ENCODE peak calls at places on chromosomes 11 and 22, in six cellular contexts. One of them, this sample, is unnamed.

GRCh38 chr11:60880635-60881282 is 13.4 kb downstream of the ZP1 start:
- DNase-seq in right atrium auricular region: no peak
- DNase-seq in neural progenitor cell: no peak
- DNase-seq in left ventricle myocardium inferior: no peak
- DNase-seq in fibroblast of lung: no peak
- DNase-seq in DND-41: no peak
- DNase-seq in this sample: no peak

GRCh38 chr11:104332110-104332509 is 168.2 kb upstream of the PDGFD start:
- DNase-seq in right atrium auricular region: no peak
- DNase-seq in neural progenitor cell: peak; percentile 74
- DNase-seq in left ventricle myocardium inferior: no peak
- DNase-seq in fibroblast of lung: no peak
- DNase-seq in DND-41: no peak
- DNase-seq in this sample: no peak

GRCh38 chr11:36240746-36241295 is 48.4 kb downstream of the COMMD9 start:
- DNase-seq in right atrium auricular region: no peak
- DNase-seq in neural progenitor cell: no peak
- DNase-seq in left ventricle myocardium inferior: no peak
- DNase-seq in fibroblast of lung: no peak
- DNase-seq in DND-41: no peak
- DNase-seq in this sample: no peak

GRCh38 chr11:121544956-121545355 is 92.2 kb upstream of the SORL1-AS1 start:
- DNase-seq in right atrium auricular region: no peak
- DNase-seq in neural progenitor cell: no peak
- DNase-seq in left ventricle myocardium inferior: no peak
- DNase-seq in fibroblast of lung: no peak
- DNase-seq in DND-41: peak; percentile 63
- DNase-seq in this sample: no peak

GRCh38 chr11:69950120-69950519 is 128.0 kb upstream of the ANO1 start:
- DNase-seq in right atrium auricular region: no peak
- DNase-seq in neural progenitor cell: peak; percentile 76
- DNase-seq in left ventricle myocardium inferior: no peak
- DNase-seq in fibroblast of lung: no peak
- DNase-seq in DND-41: peak; percentile 10
- DNase-seq in this sample: no peak

GRCh38 chr22:25167834-25168601 is 31.6 kb upstream of the CRYBB3 start:
- DNase-seq in right atrium auricular region: no peak
- DNase-seq in neural progenitor cell: no peak
- DNase-seq in left ventricle myocardium inferior: no peak
- DNase-seq in fibroblast of lung: no peak
- DNase-seq in DND-41: no peak
- DNase-seq in this sample: peak; percentile 49

GRCh38 chr11:2775083-2775625 is 75.4 kb upstream of the KCNQ1OT1 start:
- DNase-seq in right atrium auricular region: peak; percentile 49
- DNase-seq in neural progenitor cell: no peak
- DNase-seq in left ventricle myocardium inferior: no peak
- DNase-seq in fibroblast of lung: no peak
- DNase-seq in DND-41: peak; percentile 78
- DNase-seq in this sample: no peak

GRCh38 chr11:2517386-2518064 is 72.7 kb downstream of the KCNQ1 start:
- DNase-seq in right atrium auricular region: no peak
- DNase-seq in neural progenitor cell: peak; percentile 0
- DNase-seq in left ventricle myocardium inferior: peak; percentile 8
- DNase-seq in fibroblast of lung: no peak
- DNase-seq in DND-41: no peak
- DNase-seq in this sample: no peak

GRCh38 chr11:36578458-36578857 is 10.7 kb downstream of the RAG1 start:
- DNase-seq in right atrium auricular region: no peak
- DNase-seq in neural progenitor cell: no peak
- DNase-seq in left ventricle myocardium inferior: no peak
- DNase-seq in fibroblast of lung: peak; percentile 18
- DNase-seq in DND-41: no peak
- DNase-seq in this sample: no peak

GRCh38 chr11:121059605-121060004 is 35.7 kb downstream of the TBCEL start:
- DNase-seq in right atrium auricular region: no peak
- DNase-seq in neural progenitor cell: no peak
- DNase-seq in left ventricle myocardium inferior: no peak
- DNase-seq in fibroblast of lung: no peak
- DNase-seq in DND-41: no peak
- DNase-seq in this sample: no peak

GRCh38 chr22:38205261-38206128 is 3.7 kb downstream of the MAFF start:
- DNase-seq in right atrium auricular region: peak; percentile 91
- DNase-seq in neural progenitor cell: no peak
- DNase-seq in left ventricle myocardium inferior: peak; percentile 83
- DNase-seq in fibroblast of lung: peak; percentile 90
- DNase-seq in DND-41: no peak
- DNase-seq in this sample: no peak

DNA sequence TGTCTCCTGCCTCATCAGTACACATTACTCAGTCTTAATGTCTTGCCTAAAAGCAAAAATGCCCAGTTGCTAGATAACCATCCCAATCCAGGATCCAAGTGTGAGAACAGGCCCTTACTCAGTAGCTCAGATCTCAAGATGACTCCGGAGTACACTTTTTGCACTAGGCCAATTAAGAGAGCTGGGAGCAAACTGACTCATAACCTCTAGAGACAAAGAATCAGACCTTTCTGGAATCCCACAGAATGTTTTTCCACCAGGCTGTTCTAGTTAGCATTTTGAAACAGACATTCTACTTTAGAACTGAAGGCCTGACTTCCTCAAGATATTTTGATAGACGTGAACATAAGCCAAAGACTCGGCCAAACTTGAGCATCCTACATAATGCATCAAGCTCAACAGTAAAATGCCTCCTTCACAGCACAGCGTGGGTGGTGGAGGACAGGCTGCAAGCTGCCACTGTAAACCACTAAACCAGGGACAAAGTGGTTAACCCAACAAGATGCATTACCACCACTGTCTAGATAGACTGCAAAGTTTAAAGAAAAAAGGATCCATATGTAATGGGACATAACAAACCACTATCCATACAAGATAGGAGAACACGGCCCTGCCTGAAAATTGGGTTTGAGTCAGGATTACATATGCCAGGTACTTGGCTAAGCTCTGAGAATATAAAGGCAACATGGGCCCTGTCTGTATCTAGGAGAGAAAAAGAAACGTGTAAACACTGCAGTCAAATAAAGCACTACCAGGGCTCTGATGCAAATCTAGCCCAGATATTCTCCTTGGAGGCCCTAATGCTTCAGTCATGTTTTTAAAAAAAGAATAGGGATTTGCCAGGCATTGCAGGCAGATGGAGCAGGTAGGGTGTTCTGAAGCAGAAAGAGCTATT is 48.3 kb downstream of the MYH9 start:
- DNase-seq in right atrium auricular region: no peak
- DNase-seq in neural progenitor cell: no peak
- DNase-seq in left ventricle myocardium inferior: no peak
- DNase-seq in fibroblast of lung: peak; percentile 89
- DNase-seq in DND-41: no peak
- DNase-seq in this sample: no peak
- H3K36me3 ChIP-seq in right atrium auricular region: peaks cover 99% of the 10 kb centered on the region
- H3K36me3 ChIP-seq in neural progenitor cell: no peaks in the 10 kb centered on the region
- H3K36me3 ChIP-seq in left ventricle myocardium inferior: peaks cover 82% of the 10 kb centered on the region
- H3K36me3 ChIP-seq in fibroblast of lung: peaks cover 44% of the 10 kb centered on the region
- H3K36me3 ChIP-seq in DND-41: peaks cover 95% of the 10 kb centered on the region
- H3K36me3 ChIP-seq in this sample: peaks cover 41% of the 10 kb centered on the region

GRCh38 chr22:44247346-44247745 is 65.4 kb downstream of the SHISAL1 start:
- DNase-seq in right atrium auricular region: peak; percentile 18
- DNase-seq in neural progenitor cell: no peak
- DNase-seq in left ventricle myocardium inferior: no peak
- DNase-seq in fibroblast of lung: no peak
- DNase-seq in DND-41: no peak
- DNase-seq in this sample: no peak
- TF ChIP-seq CTCF in right atrium auricular region: no peak
- TF ChIP-seq CTCF in neural progenitor cell: no peak
- TF ChIP-seq CTCF in left ventricle myocardium inferior: no peak
- TF ChIP-seq CTCF in fibroblast of lung: no peak
- TF ChIP-seq CTCF in DND-41: no peak
- TF ChIP-seq CTCF in this sample: no peak

DNA sequence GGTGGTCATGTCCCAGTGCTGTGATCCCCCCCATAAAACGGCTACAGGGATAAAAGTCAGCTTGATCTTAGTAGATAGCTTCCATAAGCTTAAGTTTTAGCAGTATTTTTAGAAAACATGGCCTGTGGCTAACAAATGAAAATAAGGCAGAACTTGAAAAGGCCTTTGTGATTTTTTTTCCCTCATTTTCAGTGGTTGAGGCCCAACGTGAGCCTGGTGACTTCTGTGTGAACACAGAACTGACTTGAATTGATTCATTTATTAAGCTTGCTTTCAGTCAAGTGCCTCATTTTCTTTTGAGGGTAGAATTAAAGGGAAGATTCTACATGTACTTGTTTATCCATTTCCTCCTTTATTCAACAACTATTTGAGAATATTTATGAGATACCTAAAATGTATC is 44.6 kb downstream of the CD44 start:
- DNase-seq in right atrium auricular region: no peak
- DNase-seq in neural progenitor cell: no peak
- DNase-seq in left ventricle myocardium inferior: no peak
- DNase-seq in fibroblast of lung: no peak
- DNase-seq in DND-41: no peak
- DNase-seq in this sample: no peak
- H3K36me3 ChIP-seq in right atrium auricular region: peaks cover 3% of the 10 kb centered on the region
- H3K36me3 ChIP-seq in neural progenitor cell: no peaks in the 10 kb centered on the region
- H3K36me3 ChIP-seq in left ventricle myocardium inferior: peaks cover 10% of the 10 kb centered on the region
- H3K36me3 ChIP-seq in fibroblast of lung: peaks cover 24% of the 10 kb centered on the region
- H3K36me3 ChIP-seq in DND-41: peaks cover 51% of the 10 kb centered on the region
- H3K36me3 ChIP-seq in this sample: peaks cover 27% of the 10 kb centered on the region

GRCh38 chr11:62912268-62912667 is 8.9 kb downstream of the CHRM1 start:
- DNase-seq in right atrium auricular region: no peak
- DNase-seq in neural progenitor cell: no peak
- DNase-seq in left ventricle myocardium inferior: no peak
- DNase-seq in fibroblast of lung: no peak
- DNase-seq in DND-41: no peak
- DNase-seq in this sample: no peak

GRCh38 chr11:62911137-62912130 is 9.7 kb downstream of the CHRM1 start:
- DNase-seq in right atrium auricular region: no peak
- DNase-seq in neural progenitor cell: no peak
- DNase-seq in left ventricle myocardium inferior: no peak
- DNase-seq in fibroblast of lung: no peak
- DNase-seq in DND-41: no peak
- DNase-seq in this sample: no peak

GRCh38 chr11:62908468-62909072 is 12.6 kb downstream of the CHRM1 start:
- DNase-seq in right atrium auricular region: no peak
- DNase-seq in neural progenitor cell: no peak
- DNase-seq in left ventricle myocardium inferior: no peak
- DNase-seq in fibroblast of lung: no peak
- DNase-seq in DND-41: no peak
- DNase-seq in this sample: no peak

GRCh38 chr11:62910141-62910882 is 10.9 kb downstream of the CHRM1 start:
- DNase-seq in right atrium auricular region: no peak
- DNase-seq in neural progenitor cell: no peak
- DNase-seq in left ventricle myocardium inferior: no peak
- DNase-seq in fibroblast of lung: no peak
- DNase-seq in DND-41: no peak
- DNase-seq in this sample: no peak

DNA sequence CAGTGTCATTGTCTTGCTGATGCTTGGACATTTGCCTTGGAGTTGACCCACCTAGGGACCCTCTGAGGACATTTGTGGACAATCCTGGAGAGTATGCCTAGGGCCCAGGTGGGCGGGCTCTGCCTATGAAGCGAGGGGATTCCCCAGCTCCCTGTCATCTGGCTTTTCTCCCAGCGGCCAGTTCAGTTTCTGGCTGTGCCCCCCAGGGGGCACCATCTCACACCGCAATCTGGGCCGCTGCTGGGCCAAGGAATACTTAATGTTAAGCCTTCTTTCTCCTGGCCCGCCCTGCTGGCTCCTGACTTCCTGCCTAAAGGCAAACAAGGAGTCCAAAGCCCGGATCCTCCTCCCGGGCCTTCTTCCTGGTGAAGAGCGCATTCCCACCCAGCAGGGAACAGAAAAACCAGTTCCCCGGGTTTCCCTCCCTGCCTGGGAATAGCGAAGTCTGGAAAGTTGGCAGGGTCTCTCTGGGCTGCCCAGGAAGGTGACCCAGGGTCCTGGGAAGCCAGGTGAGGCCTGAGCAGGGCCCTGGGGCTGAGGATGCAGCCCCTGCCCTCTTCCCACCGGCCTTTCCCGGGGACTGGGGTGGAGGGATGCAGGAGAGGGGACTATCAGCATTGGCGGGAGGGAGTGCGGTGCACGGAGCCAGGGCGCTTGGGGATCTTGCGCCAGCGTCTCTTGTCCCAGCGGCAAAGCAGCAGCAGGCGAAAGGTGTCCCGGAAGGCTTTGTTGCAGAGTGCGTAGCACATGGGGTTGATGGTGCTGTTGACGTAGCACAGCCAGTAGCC is 11.9 kb downstream of the CHRM1 start:
- DNase-seq in right atrium auricular region: peak; percentile 80
- DNase-seq in neural progenitor cell: peak; percentile 86
- DNase-seq in left ventricle myocardium inferior: peak; percentile 59
- DNase-seq in fibroblast of lung: peak; percentile 62
- DNase-seq in DND-41: no peak
- DNase-seq in this sample: peak; percentile 62
- TF ChIP-seq CTCF in right atrium auricular region: peak; percentile 40
- TF ChIP-seq CTCF in neural progenitor cell: peak; percentile 75
- TF ChIP-seq CTCF in left ventricle myocardium inferior: peak; percentile 73
- TF ChIP-seq CTCF in fibroblast of lung: peak; percentile 35
- TF ChIP-seq CTCF in DND-41: peak; percentile 52
- TF ChIP-seq CTCF in this sample: peak; percentile 62

DNA sequence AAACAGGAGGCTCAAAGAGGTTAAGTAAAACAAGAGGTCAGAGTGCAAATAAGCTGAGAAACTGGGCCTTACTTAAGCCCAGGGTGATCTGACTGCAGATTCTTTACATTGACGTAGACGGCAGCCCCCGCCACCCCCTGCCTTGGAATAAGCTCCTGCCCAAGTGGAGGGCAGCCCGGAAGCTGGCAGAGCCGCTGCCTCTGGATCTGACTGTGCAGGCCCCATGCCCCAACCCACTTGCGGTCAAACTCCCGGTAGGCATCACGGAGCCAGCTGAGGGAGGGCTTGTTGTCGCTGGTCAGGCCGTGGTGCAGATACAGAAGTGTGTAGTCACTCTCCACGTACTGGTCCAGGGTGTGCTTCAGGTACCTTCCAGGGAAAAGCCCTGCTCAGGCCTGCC is 18.6 kb downstream of the ARHGAP1 start:
- DNase-seq in right atrium auricular region: no peak
- DNase-seq in neural progenitor cell: no peak
- DNase-seq in left ventricle myocardium inferior: no peak
- DNase-seq in fibroblast of lung: no peak
- DNase-seq in DND-41: no peak
- DNase-seq in this sample: no peak
- H3K36me3 ChIP-seq in right atrium auricular region: peaks cover 69% of the 10 kb centered on the region
- H3K36me3 ChIP-seq in neural progenitor cell: no peaks in the 10 kb centered on the region
- H3K36me3 ChIP-seq in left ventricle myocardium inferior: peaks cover 83% of the 10 kb centered on the region
- H3K36me3 ChIP-seq in fibroblast of lung: peaks cover 29% of the 10 kb centered on the region
- H3K36me3 ChIP-seq in DND-41: peaks cover 70% of the 10 kb centered on the region
- H3K36me3 ChIP-seq in this sample: peaks cover 40% of the 10 kb centered on the region